ENCODE peak calls at places on chromosomes 7 and 10, in eight cellular contexts. Y is effector CD8-positive, alpha-beta T cell; D is COLO829; E is IMR-90; M is adrenal gland; O is cardiac muscle cell; U is endothelial cell of umbilical vein; C is NCI-H1436. P is an unnamed sample.

GRCh38 chr10:122301055-122301810 is 30.1 kb downstream of the BTBD16 start:
- DNase-seq in D (no peak), M (no peak), Y (no peak), O (peak), U (peak), C (no peak), E (peak), P (no peak)

GRCh38 chr7:92778972-92779371 is 57.4 kb downstream of the CDK6 start:
- DNase-seq in U (no peak), Y (no peak), D (no peak), E (peak), O (peak), C (no peak), M (peak), P (no peak)

GRCh38 chr7:14908697-14909096 is 6.1 kb upstream of the DGKB start:
- DNase-seq in Y (no peak), C (no peak), D (no peak), O (no peak), E (no peak), U (no peak), M (no peak), P (no peak)

GRCh38 chr10:77710759-77711682 is 73.4 kb upstream of the KCNMA1 start:
- DNase-seq in U (peak), Y (peak), O (peak), M (peak), E (peak), C (peak), D (peak), P (peak)

GRCh38 chr7:1136841-1137516 is 23.0 kb downstream of the ZFAND2A start:
- DNase-seq in M (no peak), O (no peak), U (no peak), E (no peak), D (no peak), C (no peak), Y (no peak), P (no peak)

GRCh38 chr10:85544956-85545355 is 821.6 kb downstream of the GRID1 start:
- DNase-seq in C (no peak), O (no peak), D (no peak), M (no peak), E (no peak), Y (no peak), U (no peak), P (no peak)

GRCh38 chr7:6284055-6284400 is 11.6 kb upstream of the CYTH3 start:
- DNase-seq in U (no peak), D (no peak), C (no peak), E (no peak), Y (no peak), O (peak), M (no peak), P (no peak)

GRCh38 chr10:88070080-88070880 is 206.9 kb downstream of the PTEN start:
- DNase-seq in Y (no peak), U (no peak), M (no peak), C (peak), E (peak), O (peak), D (no peak), P (no peak)

GRCh38 chr7:33886100-33886623 is 19.2 kb upstream of the BMPER start:
- DNase-seq in U (no peak), C (peak), M (no peak), Y (no peak), O (no peak), E (peak), D (no peak), P (no peak)

GRCh38 chr10:24363070-24363469 is 154.1 kb downstream of the KIAA1217 start:
- DNase-seq in O (peak), U (no peak), C (no peak), E (peak), Y (no peak), D (no peak), M (no peak), P (no peak)

GRCh38 chr10:8312079-8312478 is 257.6 kb downstream of the GATA3 start:
- DNase-seq in E (no peak), O (no peak), U (no peak), D (no peak), M (no peak), Y (no peak), C (no peak), P (no peak)

GRCh38 chr10:75722609-75723008 is 291.2 kb downstream of the LRMDA start:
- DNase-seq in C (no peak), E (no peak), Y (no peak), U (no peak), O (no peak), M (no peak), D (no peak), P (no peak)

GRCh38 chr7:151060416-151061234 is 1.2 kb downstream of the SLC4A2 start:
- DNase-seq in E (no peak), O (peak), M (no peak), Y (no peak), D (no peak), U (peak), C (no peak), P (no peak)

GRCh38 chr7:116601426-116601825 is 70.6 kb upstream of the MET start:
- DNase-seq in Y (no peak), U (no peak), E (no peak), M (no peak), C (no peak), O (no peak), D (no peak), P (no peak)

P was measured in mesothelial cell of epicardium.